ENCODE peak calls at places on chromosomes 12 and 14, in nine cellular contexts. U, K, D, E, X, F, Q, H and V are unnamed samples. For H3K36me3 and H3K4me1, the result is how much of the 10 kb centered on the place peaks cover.

GRCh38 chr14:67413806-67414769 is 2.1 kb upstream of the PLEK2 start:
- DNase-seq in U (peak), K (peak), D (no peak), E (no peak), X (peak), F (no peak), Q (no peak), H (no peak), V (no peak)

GRCh38 chr12:28517101-28517500 is 326.8 kb downstream of the CCDC91 start:
- DNase-seq in U (peak), K (no peak), D (no peak), E (no peak), X (no peak), F (no peak), Q (no peak), H (no peak), V (no peak)

GRCh38 chr12:90991952-90992465 is 12.8 kb downstream of the EPYC start:
- DNase-seq in U (no peak), K (no peak), D (no peak), E (no peak), X (no peak), F (no peak), Q (no peak), H (no peak), V (no peak)

GRCh38 chr12:47458273-47458672 is 247.6 kb downstream of the RPAP3 start:
- DNase-seq in U (no peak), K (no peak), D (no peak), E (no peak), X (no peak), F (no peak), Q (no peak), H (no peak), V (no peak)

GRCh38 chr14:99602788-99603415 is 1.1 kb downstream of the CCDC85C start:
- DNase-seq in U (no peak), K (no peak), D (no peak), E (no peak), X (no peak), F (no peak), Q (no peak), H (no peak), V (no peak)

GRCh38 chr12:96255077-96255476 is 60.9 kb downstream of the ELK3 start:
- DNase-seq in U (peak), K (peak), D (no peak), E (no peak), X (peak), F (no peak), Q (peak), H (no peak), V (peak)

GRCh38 chr12:7039403-7039802 is 21.1 kb upstream of the C1S start:
- DNase-seq in U (no peak), K (no peak), D (no peak), E (no peak), X (no peak), F (no peak), Q (no peak), H (no peak), V (no peak)

GRCh38 chr12:75571204-75571603 is 59.8 kb upstream of the KRR1 start:
- DNase-seq in U (peak), K (no peak), D (no peak), E (no peak), X (no peak), F (no peak), Q (no peak), H (no peak), V (no peak)

GRCh38 chr14:76191297-76191696 is 39.6 kb downstream of the GPATCH2L start:
- DNase-seq in U (no peak), K (no peak), D (no peak), E (peak), X (peak), F (no peak), Q (peak), H (no peak), V (no peak)

GRCh38 chr14:65927871-65928270 is 515.3 kb downstream of the FUT8 start:
- DNase-seq in U (no peak), K (no peak), D (no peak), E (no peak), X (no peak), F (no peak), Q (no peak), H (peak), V (no peak)

GRCh38 chr12:96425321-96425720 is 25.1 kb upstream of the CDK17 start:
- DNase-seq in U (peak), K (peak), D (no peak), E (no peak), X (no peak), F (no peak), Q (no peak), H (no peak), V (no peak)

GRCh38 chr12:25550186-25550585 is 2.9 kb downstream of the LMNTD1 start:
- DNase-seq in U (no peak), K (peak), D (no peak), E (no peak), X (no peak), F (no peak), Q (no peak), H (no peak), V (no peak)

GRCh38 chr14:104777808-104778249 is 17.7 kb downstream of the AKT1 start:
- DNase-seq in U (no peak), K (no peak), D (no peak), E (no peak), X (no peak), F (no peak), Q (no peak), H (no peak), V (no peak)

GRCh38 chr14:35254736-35255135 is 37.4 kb upstream of the PSMA6 start:
- DNase-seq in U (no peak), K (no peak), D (no peak), E (no peak), X (no peak), F (no peak), Q (no peak), H (no peak), V (no peak)

GRCh38 chr12:51419473-51420228 is 5.0 kb upstream of the SLC4A8 start:
- DNase-seq in U (no peak), K (no peak), D (no peak), E (no peak), X (no peak), F (no peak), Q (no peak), H (no peak), V (no peak)

GRCh38 chr12:121812921-121813896 is 9.4 kb downstream of the SETD1B start:
- DNase-seq in U (no peak), K (no peak), D (peak), E (peak), X (peak), F (peak), Q (no peak), H (peak), V (no peak)

GRCh38 chr14:59126714-59127436 is 61.6 kb upstream of the DAAM1 start:
- DNase-seq in U (peak), K (peak), D (no peak), E (peak), X (no peak), F (no peak), Q (no peak), H (no peak), V (no peak)

GRCh38 chr14:93171366-93171765 is 13.3 kb downstream of the MOAP1 start:
- DNase-seq in U (no peak), K (peak), D (no peak), E (no peak), X (no peak), F (no peak), Q (no peak), H (no peak), V (no peak)

GRCh38 chr12:98727196-98727595 is 82.1 kb downstream of the APAF1 start:
- DNase-seq in U (no peak), K (no peak), D (no peak), E (no peak), X (no peak), F (no peak), Q (no peak), H (no peak), V (no peak)

GRCh38 chr12:72274926-72275325 is 2.8 kb downstream of the TRHDE start:
- DNase-seq in U (no peak), K (peak), D (no peak), E (no peak), X (no peak), F (no peak), Q (no peak), H (no peak), V (no peak)

GRCh38 chr12:72275551-72275950 is 3.4 kb downstream of the TRHDE start:
- DNase-seq in U (no peak), K (no peak), D (no peak), E (no peak), X (no peak), F (no peak), Q (no peak), H (no peak), V (no peak)

GRCh38 chr12:72273499-72273837 is 1.3 kb downstream of the TRHDE start:
- DNase-seq in U (no peak), K (no peak), D (peak), E (no peak), X (no peak), F (peak), Q (no peak), H (no peak), V (no peak)

GRCh38 chr12:72272731-72273498 is 745 bp downstream of the TRHDE start:
- DNase-seq in U (no peak), K (peak), D (peak), E (peak), X (no peak), F (peak), Q (no peak), H (no peak), V (no peak)

GRCh38 chr12:72273851-72274284 is 1.7 kb downstream of the TRHDE start:
- DNase-seq in U (no peak), K (no peak), D (peak), E (peak), X (no peak), F (peak), Q (no peak), H (no peak), V (no peak)
- TF ChIP-seq POLR2A in U (no peak), K (no peak), D (no peak), E (no peak), X (no peak), F (no peak), Q (no peak), H (no peak), V (no peak)

DNA sequence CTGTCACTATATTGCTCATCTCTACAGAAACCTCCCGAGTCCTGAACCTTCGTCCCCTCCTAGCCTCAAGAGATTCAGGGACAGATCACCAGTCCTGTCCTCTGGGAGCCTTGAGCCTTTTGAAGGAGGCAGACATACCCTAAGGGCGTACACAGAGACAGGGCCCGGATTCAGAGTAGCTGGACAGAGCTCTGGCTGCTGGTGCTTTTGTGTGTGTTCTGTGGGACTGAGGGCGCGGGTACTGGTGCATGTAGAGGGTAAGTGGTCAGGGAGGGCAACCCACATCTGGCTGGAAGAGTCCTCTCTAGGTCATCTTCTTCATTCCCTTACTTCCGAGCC is 16.6 kb downstream of the PPP1R1A start:
- DNase-seq in U (no peak), K (no peak), D (no peak), E (no peak), X (no peak), F (no peak), Q (no peak), H (no peak), V (no peak)
- H3K36me3 ChIP-seq in U (under half), K (under half), D (under half), E (under half), X (under half), F (under half), Q (under half), H (under half), V (under half)

GRCh38 chr14:105862581-105863239 is 336.3 kb downstream of the TMEM121 start:
- DNase-seq in U (no peak), K (no peak), D (no peak), E (peak), X (peak), F (no peak), Q (no peak), H (peak), V (no peak)
- H3K4me1 ChIP-seq in U (under half), K (under half), D (under half), E (under half), X (under half), F (under half), Q (under half), H (under half), V (under half)

DNA sequence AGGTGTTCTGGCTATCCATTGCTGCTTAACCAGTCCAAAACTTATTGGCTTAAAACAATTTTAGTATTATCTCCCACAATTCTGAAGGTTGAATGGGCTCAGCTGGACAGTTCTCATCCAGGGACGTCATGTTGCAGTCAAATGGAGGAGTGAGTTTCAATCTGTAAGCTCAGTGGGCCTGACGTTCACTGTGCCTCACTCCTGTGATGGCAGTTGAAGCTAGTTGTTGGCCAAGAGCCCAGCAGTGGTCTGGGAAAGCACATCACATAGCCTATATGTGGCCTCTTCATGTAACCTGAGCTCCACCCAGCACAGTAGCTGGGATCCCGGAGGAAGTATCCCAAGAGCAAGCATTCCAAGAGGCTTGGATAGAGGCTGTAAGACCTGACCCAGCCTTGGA is 40.6 kb upstream of the CDKN3 start:
- DNase-seq in U (no peak), K (peak), D (no peak), E (no peak), X (no peak), F (no peak), Q (no peak), H (no peak), V (no peak)
- TF ChIP-seq POLR2A in U (no peak), K (no peak), D (no peak), E (no peak), X (no peak), F (no peak), Q (no peak), H (no peak), V (no peak)

DNA sequence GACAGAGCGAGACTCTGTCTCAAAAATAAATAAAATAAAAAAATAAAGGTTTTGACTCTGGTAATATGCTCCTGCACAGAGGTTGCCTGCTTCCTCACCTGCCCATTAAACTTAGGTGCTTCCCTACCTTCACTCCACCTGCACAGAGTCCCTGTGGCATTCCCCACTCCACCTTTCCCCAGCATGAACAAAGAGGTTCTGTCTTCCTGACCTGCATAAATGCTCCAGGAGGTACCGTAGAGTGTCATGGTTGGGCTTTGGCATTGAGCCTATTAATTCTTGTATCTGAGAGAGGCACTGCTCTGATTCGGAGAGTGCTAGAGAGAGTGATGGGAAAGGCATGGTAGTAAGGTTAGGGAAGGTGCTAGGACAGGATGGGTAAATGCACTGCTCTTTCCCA is 6.3 kb downstream of the ARHGAP9 start:
- DNase-seq in U (no peak), K (no peak), D (no peak), E (no peak), X (no peak), F (no peak), Q (no peak), H (no peak), V (no peak)
- H3K36me3 ChIP-seq in U (under half), K (under half), D (under half), E (under half), X (under half), F (under half), Q (under half), H (under half), V (under half)

GRCh38 chr14:68686212-68686478 is 106.7 kb downstream of the ZFP36L1 start:
- DNase-seq in U (no peak), K (no peak), D (no peak), E (no peak), X (no peak), F (no peak), Q (no peak), H (no peak), V (no peak)
- H3K4me1 ChIP-seq in U (under half), K (under half), D (under half), E (under half), X (half or more), F (under half), Q (under half), H (under half), V (under half)